ENCODE peak calls at places on chromosome 19, in nine cellular contexts. One of them, this sample, is unnamed.

GRCh38 chr19:16327911-16328823 is 3.5 kb downstream of the KLF2 start:
- ATAC-seq in left cardiac atrium: peak
- ATAC-seq in left ventricle myocardium superior: peak
- ATAC-seq in naive thymus-derived CD4-positive, alpha-beta T cell: no peak
- ATAC-seq in lower lobe of right lung: peak
- ATAC-seq in naive thymus-derived CD8-positive, alpha-beta T cell: no peak
- ATAC-seq in activated CD8-positive, alpha-beta memory T cell treated with anti-CD3 and anti-CD28 coated beads, Interleukin-2, amount 10 ng/mL, durations not matched to agents 7 days and 5 days: no peak
- ATAC-seq in stimulated activated effector memory CD8-positive, alpha-beta T cell treated with anti-CD3 and anti-CD28 coated beads, Interleukin-12 subunit alpha, Interleukin-12 subunit beta, amount 100 ng/mL, for 72 hours: peak
- ATAC-seq in K562: no peak
- ATAC-seq in this sample: peak

GRCh38 chr19:43525836-43526771 is 897 bp downstream of the ETHE1 start:
- ATAC-seq in activated CD8-positive, alpha-beta memory T cell treated with anti-CD3 and anti-CD28 coated beads, Interleukin-2, amount 10 ng/mL, durations not matched to agents 7 days and 5 days: peak
- ATAC-seq in naive thymus-derived CD4-positive, alpha-beta T cell: peak
- ATAC-seq in left ventricle myocardium superior: peak
- ATAC-seq in naive thymus-derived CD8-positive, alpha-beta T cell: peak
- ATAC-seq in left cardiac atrium: peak
- ATAC-seq in K562: peak
- ATAC-seq in lower lobe of right lung: peak
- ATAC-seq in stimulated activated effector memory CD8-positive, alpha-beta T cell treated with anti-CD3 and anti-CD28 coated beads, Interleukin-12 subunit alpha, Interleukin-12 subunit beta, amount 100 ng/mL, for 72 hours: peak
- ATAC-seq in this sample: peak

GRCh38 chr19:44163789-44164188 is 1.1 kb upstream of the ZNF226 start:
- ATAC-seq in naive thymus-derived CD8-positive, alpha-beta T cell: no peak
- ATAC-seq in lower lobe of right lung: no peak
- ATAC-seq in stimulated activated effector memory CD8-positive, alpha-beta T cell treated with anti-CD3 and anti-CD28 coated beads, Interleukin-12 subunit alpha, Interleukin-12 subunit beta, amount 100 ng/mL, for 72 hours: no peak
- ATAC-seq in K562: no peak
- ATAC-seq in left cardiac atrium: no peak
- ATAC-seq in naive thymus-derived CD4-positive, alpha-beta T cell: no peak
- ATAC-seq in activated CD8-positive, alpha-beta memory T cell treated with anti-CD3 and anti-CD28 coated beads, Interleukin-2, amount 10 ng/mL, durations not matched to agents 7 days and 5 days: no peak
- ATAC-seq in left ventricle myocardium superior: no peak
- ATAC-seq in this sample: no peak

GRCh38 chr19:33280351-33280921 is 21.9 kb downstream of the CEBPA start:
- ATAC-seq in naive thymus-derived CD4-positive, alpha-beta T cell: peak
- ATAC-seq in lower lobe of right lung: peak
- ATAC-seq in left cardiac atrium: no peak
- ATAC-seq in K562: no peak
- ATAC-seq in left ventricle myocardium superior: peak
- ATAC-seq in naive thymus-derived CD8-positive, alpha-beta T cell: no peak
- ATAC-seq in stimulated activated effector memory CD8-positive, alpha-beta T cell treated with anti-CD3 and anti-CD28 coated beads, Interleukin-12 subunit alpha, Interleukin-12 subunit beta, amount 100 ng/mL, for 72 hours: peak
- ATAC-seq in activated CD8-positive, alpha-beta memory T cell treated with anti-CD3 and anti-CD28 coated beads, Interleukin-2, amount 10 ng/mL, durations not matched to agents 7 days and 5 days: peak
- ATAC-seq in this sample: peak

GRCh38 chr19:57599377-57599760 is 316 bp upstream of the ZNF530 start:
- ATAC-seq in activated CD8-positive, alpha-beta memory T cell treated with anti-CD3 and anti-CD28 coated beads, Interleukin-2, amount 10 ng/mL, durations not matched to agents 7 days and 5 days: no peak
- ATAC-seq in stimulated activated effector memory CD8-positive, alpha-beta T cell treated with anti-CD3 and anti-CD28 coated beads, Interleukin-12 subunit alpha, Interleukin-12 subunit beta, amount 100 ng/mL, for 72 hours: peak
- ATAC-seq in lower lobe of right lung: no peak
- ATAC-seq in left ventricle myocardium superior: no peak
- ATAC-seq in naive thymus-derived CD4-positive, alpha-beta T cell: no peak
- ATAC-seq in K562: no peak
- ATAC-seq in left cardiac atrium: no peak
- ATAC-seq in naive thymus-derived CD8-positive, alpha-beta T cell: peak
- ATAC-seq in this sample: no peak

GRCh38 chr19:4597975-4598671 is 38.6 kb upstream of the SEMA6B start:
- ATAC-seq in stimulated activated effector memory CD8-positive, alpha-beta T cell treated with anti-CD3 and anti-CD28 coated beads, Interleukin-12 subunit alpha, Interleukin-12 subunit beta, amount 100 ng/mL, for 72 hours: peak
- ATAC-seq in K562: peak
- ATAC-seq in naive thymus-derived CD8-positive, alpha-beta T cell: peak
- ATAC-seq in naive thymus-derived CD4-positive, alpha-beta T cell: peak
- ATAC-seq in left cardiac atrium: peak
- ATAC-seq in left ventricle myocardium superior: peak
- ATAC-seq in activated CD8-positive, alpha-beta memory T cell treated with anti-CD3 and anti-CD28 coated beads, Interleukin-2, amount 10 ng/mL, durations not matched to agents 7 days and 5 days: peak
- ATAC-seq in lower lobe of right lung: peak
- ATAC-seq in this sample: peak

GRCh38 chr19:19145281-19145999 is 7.2 kb upstream of the TMEM161A start:
- ATAC-seq in stimulated activated effector memory CD8-positive, alpha-beta T cell treated with anti-CD3 and anti-CD28 coated beads, Interleukin-12 subunit alpha, Interleukin-12 subunit beta, amount 100 ng/mL, for 72 hours: no peak
- ATAC-seq in naive thymus-derived CD8-positive, alpha-beta T cell: no peak
- ATAC-seq in left ventricle myocardium superior: peak
- ATAC-seq in naive thymus-derived CD4-positive, alpha-beta T cell: no peak
- ATAC-seq in activated CD8-positive, alpha-beta memory T cell treated with anti-CD3 and anti-CD28 coated beads, Interleukin-2, amount 10 ng/mL, durations not matched to agents 7 days and 5 days: peak
- ATAC-seq in K562: peak
- ATAC-seq in left cardiac atrium: peak
- ATAC-seq in lower lobe of right lung: peak
- ATAC-seq in this sample: no peak

GRCh38 chr19:32876236-32876918 is 6.8 kb upstream of the SLC7A9 start:
- ATAC-seq in naive thymus-derived CD8-positive, alpha-beta T cell: no peak
- ATAC-seq in activated CD8-positive, alpha-beta memory T cell treated with anti-CD3 and anti-CD28 coated beads, Interleukin-2, amount 10 ng/mL, durations not matched to agents 7 days and 5 days: no peak
- ATAC-seq in naive thymus-derived CD4-positive, alpha-beta T cell: no peak
- ATAC-seq in K562: no peak
- ATAC-seq in stimulated activated effector memory CD8-positive, alpha-beta T cell treated with anti-CD3 and anti-CD28 coated beads, Interleukin-12 subunit alpha, Interleukin-12 subunit beta, amount 100 ng/mL, for 72 hours: no peak
- ATAC-seq in left cardiac atrium: no peak
- ATAC-seq in left ventricle myocardium superior: no peak
- ATAC-seq in lower lobe of right lung: no peak
- ATAC-seq in this sample: no peak

GRCh38 chr19:3357731-3358391 is 8.5 kb upstream of the NFIC start:
- ATAC-seq in naive thymus-derived CD8-positive, alpha-beta T cell: peak
- ATAC-seq in left cardiac atrium: no peak
- ATAC-seq in K562: no peak
- ATAC-seq in naive thymus-derived CD4-positive, alpha-beta T cell: no peak
- ATAC-seq in lower lobe of right lung: no peak
- ATAC-seq in stimulated activated effector memory CD8-positive, alpha-beta T cell treated with anti-CD3 and anti-CD28 coated beads, Interleukin-12 subunit alpha, Interleukin-12 subunit beta, amount 100 ng/mL, for 72 hours: peak
- ATAC-seq in activated CD8-positive, alpha-beta memory T cell treated with anti-CD3 and anti-CD28 coated beads, Interleukin-2, amount 10 ng/mL, durations not matched to agents 7 days and 5 days: no peak
- ATAC-seq in left ventricle myocardium superior: no peak
- ATAC-seq in this sample: peak

GRCh38 chr19:18503971-18504885 is 17.6 kb downstream of the ELL start:
- ATAC-seq in left cardiac atrium: no peak
- ATAC-seq in naive thymus-derived CD4-positive, alpha-beta T cell: no peak
- ATAC-seq in lower lobe of right lung: no peak
- ATAC-seq in left ventricle myocardium superior: peak
- ATAC-seq in K562: no peak
- ATAC-seq in naive thymus-derived CD8-positive, alpha-beta T cell: no peak
- ATAC-seq in activated CD8-positive, alpha-beta memory T cell treated with anti-CD3 and anti-CD28 coated beads, Interleukin-2, amount 10 ng/mL, durations not matched to agents 7 days and 5 days: no peak
- ATAC-seq in stimulated activated effector memory CD8-positive, alpha-beta T cell treated with anti-CD3 and anti-CD28 coated beads, Interleukin-12 subunit alpha, Interleukin-12 subunit beta, amount 100 ng/mL, for 72 hours: no peak
- ATAC-seq in this sample: peak

GRCh38 chr19:35518313-35518712 is 4.9 kb upstream of the DMKN start:
- ATAC-seq in activated CD8-positive, alpha-beta memory T cell treated with anti-CD3 and anti-CD28 coated beads, Interleukin-2, amount 10 ng/mL, durations not matched to agents 7 days and 5 days: no peak
- ATAC-seq in K562: no peak
- ATAC-seq in naive thymus-derived CD4-positive, alpha-beta T cell: no peak
- ATAC-seq in left cardiac atrium: no peak
- ATAC-seq in naive thymus-derived CD8-positive, alpha-beta T cell: no peak
- ATAC-seq in stimulated activated effector memory CD8-positive, alpha-beta T cell treated with anti-CD3 and anti-CD28 coated beads, Interleukin-12 subunit alpha, Interleukin-12 subunit beta, amount 100 ng/mL, for 72 hours: no peak
- ATAC-seq in lower lobe of right lung: peak
- ATAC-seq in left ventricle myocardium superior: peak
- ATAC-seq in this sample: no peak

GRCh38 chr19:28864577-28865042 is 348.3 kb downstream of the UQCRFS1 start:
- ATAC-seq in naive thymus-derived CD8-positive, alpha-beta T cell: no peak
- ATAC-seq in naive thymus-derived CD4-positive, alpha-beta T cell: no peak
- ATAC-seq in stimulated activated effector memory CD8-positive, alpha-beta T cell treated with anti-CD3 and anti-CD28 coated beads, Interleukin-12 subunit alpha, Interleukin-12 subunit beta, amount 100 ng/mL, for 72 hours: no peak
- ATAC-seq in K562: no peak
- ATAC-seq in activated CD8-positive, alpha-beta memory T cell treated with anti-CD3 and anti-CD28 coated beads, Interleukin-2, amount 10 ng/mL, durations not matched to agents 7 days and 5 days: no peak
- ATAC-seq in left ventricle myocardium superior: peak
- ATAC-seq in left cardiac atrium: peak
- ATAC-seq in lower lobe of right lung: no peak
- ATAC-seq in this sample: no peak

GRCh38 chr19:34475026-34475974 is 6.3 kb upstream of the WTIP start:
- ATAC-seq in K562: no peak
- ATAC-seq in left cardiac atrium: peak
- ATAC-seq in activated CD8-positive, alpha-beta memory T cell treated with anti-CD3 and anti-CD28 coated beads, Interleukin-2, amount 10 ng/mL, durations not matched to agents 7 days and 5 days: peak
- ATAC-seq in naive thymus-derived CD4-positive, alpha-beta T cell: peak
- ATAC-seq in left ventricle myocardium superior: no peak
- ATAC-seq in naive thymus-derived CD8-positive, alpha-beta T cell: no peak
- ATAC-seq in lower lobe of right lung: peak
- ATAC-seq in stimulated activated effector memory CD8-positive, alpha-beta T cell treated with anti-CD3 and anti-CD28 coated beads, Interleukin-12 subunit alpha, Interleukin-12 subunit beta, amount 100 ng/mL, for 72 hours: peak
- ATAC-seq in this sample: peak

GRCh38 chr19:48896191-48896720 is 2.3 kb downstream of the TULP2 start:
- ATAC-seq in left ventricle myocardium superior: peak
- ATAC-seq in stimulated activated effector memory CD8-positive, alpha-beta T cell treated with anti-CD3 and anti-CD28 coated beads, Interleukin-12 subunit alpha, Interleukin-12 subunit beta, amount 100 ng/mL, for 72 hours: peak
- ATAC-seq in naive thymus-derived CD8-positive, alpha-beta T cell: peak
- ATAC-seq in activated CD8-positive, alpha-beta memory T cell treated with anti-CD3 and anti-CD28 coated beads, Interleukin-2, amount 10 ng/mL, durations not matched to agents 7 days and 5 days: peak
- ATAC-seq in K562: peak
- ATAC-seq in left cardiac atrium: peak
- ATAC-seq in lower lobe of right lung: peak
- ATAC-seq in naive thymus-derived CD4-positive, alpha-beta T cell: peak
- ATAC-seq in this sample: no peak

GRCh38 chr19:47637550-47637949 is 28.6 kb downstream of the BICRA start:
- ATAC-seq in naive thymus-derived CD8-positive, alpha-beta T cell: no peak
- ATAC-seq in activated CD8-positive, alpha-beta memory T cell treated with anti-CD3 and anti-CD28 coated beads, Interleukin-2, amount 10 ng/mL, durations not matched to agents 7 days and 5 days: no peak
- ATAC-seq in left cardiac atrium: no peak
- ATAC-seq in K562: no peak
- ATAC-seq in stimulated activated effector memory CD8-positive, alpha-beta T cell treated with anti-CD3 and anti-CD28 coated beads, Interleukin-12 subunit alpha, Interleukin-12 subunit beta, amount 100 ng/mL, for 72 hours: no peak
- ATAC-seq in lower lobe of right lung: peak
- ATAC-seq in naive thymus-derived CD4-positive, alpha-beta T cell: no peak
- ATAC-seq in left ventricle myocardium superior: no peak
- ATAC-seq in this sample: no peak

GRCh38 chr19:46616631-46617322 is 8.1 kb downstream of the PTGIR start:
- ATAC-seq in lower lobe of right lung: peak
- ATAC-seq in left ventricle myocardium superior: peak
- ATAC-seq in naive thymus-derived CD8-positive, alpha-beta T cell: no peak
- ATAC-seq in activated CD8-positive, alpha-beta memory T cell treated with anti-CD3 and anti-CD28 coated beads, Interleukin-2, amount 10 ng/mL, durations not matched to agents 7 days and 5 days: no peak
- ATAC-seq in stimulated activated effector memory CD8-positive, alpha-beta T cell treated with anti-CD3 and anti-CD28 coated beads, Interleukin-12 subunit alpha, Interleukin-12 subunit beta, amount 100 ng/mL, for 72 hours: peak
- ATAC-seq in left cardiac atrium: peak
- ATAC-seq in K562: peak
- ATAC-seq in naive thymus-derived CD4-positive, alpha-beta T cell: no peak
- ATAC-seq in this sample: peak

GRCh38 chr19:53874384-53874995 is 6.8 kb downstream of the MYADM start:
- ATAC-seq in stimulated activated effector memory CD8-positive, alpha-beta T cell treated with anti-CD3 and anti-CD28 coated beads, Interleukin-12 subunit alpha, Interleukin-12 subunit beta, amount 100 ng/mL, for 72 hours: no peak
- ATAC-seq in K562: no peak
- ATAC-seq in left cardiac atrium: no peak
- ATAC-seq in lower lobe of right lung: no peak
- ATAC-seq in naive thymus-derived CD4-positive, alpha-beta T cell: no peak
- ATAC-seq in activated CD8-positive, alpha-beta memory T cell treated with anti-CD3 and anti-CD28 coated beads, Interleukin-2, amount 10 ng/mL, durations not matched to agents 7 days and 5 days: no peak
- ATAC-seq in naive thymus-derived CD8-positive, alpha-beta T cell: peak
- ATAC-seq in left ventricle myocardium superior: no peak
- ATAC-seq in this sample: no peak

GRCh38 chr19:35328851-35329285 is at the start of gene CD22:
- ATAC-seq in left cardiac atrium: no peak
- ATAC-seq in activated CD8-positive, alpha-beta memory T cell treated with anti-CD3 and anti-CD28 coated beads, Interleukin-2, amount 10 ng/mL, durations not matched to agents 7 days and 5 days: no peak
- ATAC-seq in naive thymus-derived CD4-positive, alpha-beta T cell: peak
- ATAC-seq in lower lobe of right lung: no peak
- ATAC-seq in naive thymus-derived CD8-positive, alpha-beta T cell: no peak
- ATAC-seq in stimulated activated effector memory CD8-positive, alpha-beta T cell treated with anti-CD3 and anti-CD28 coated beads, Interleukin-12 subunit alpha, Interleukin-12 subunit beta, amount 100 ng/mL, for 72 hours: peak
- ATAC-seq in left ventricle myocardium superior: no peak
- ATAC-seq in K562: no peak
- ATAC-seq in this sample: no peak

GRCh38 chr19:45200614-45201013 is 22.0 kb downstream of the BLOC1S3 start:
- ATAC-seq in naive thymus-derived CD4-positive, alpha-beta T cell: no peak
- ATAC-seq in K562: peak
- ATAC-seq in lower lobe of right lung: no peak
- ATAC-seq in left ventricle myocardium superior: peak
- ATAC-seq in naive thymus-derived CD8-positive, alpha-beta T cell: no peak
- ATAC-seq in stimulated activated effector memory CD8-positive, alpha-beta T cell treated with anti-CD3 and anti-CD28 coated beads, Interleukin-12 subunit alpha, Interleukin-12 subunit beta, amount 100 ng/mL, for 72 hours: no peak
- ATAC-seq in activated CD8-positive, alpha-beta memory T cell treated with anti-CD3 and anti-CD28 coated beads, Interleukin-2, amount 10 ng/mL, durations not matched to agents 7 days and 5 days: no peak
- ATAC-seq in left cardiac atrium: peak
- ATAC-seq in this sample: no peak

GRCh38 chr19:51439021-51439465 is 19.2 kb downstream of the SIGLEC8 start:
- ATAC-seq in naive thymus-derived CD8-positive, alpha-beta T cell: no peak
- ATAC-seq in lower lobe of right lung: peak
- ATAC-seq in left cardiac atrium: no peak
- ATAC-seq in left ventricle myocardium superior: no peak
- ATAC-seq in activated CD8-positive, alpha-beta memory T cell treated with anti-CD3 and anti-CD28 coated beads, Interleukin-2, amount 10 ng/mL, durations not matched to agents 7 days and 5 days: no peak
- ATAC-seq in K562: peak
- ATAC-seq in naive thymus-derived CD4-positive, alpha-beta T cell: no peak
- ATAC-seq in stimulated activated effector memory CD8-positive, alpha-beta T cell treated with anti-CD3 and anti-CD28 coated beads, Interleukin-12 subunit alpha, Interleukin-12 subunit beta, amount 100 ng/mL, for 72 hours: no peak
- ATAC-seq in this sample: no peak

GRCh38 chr19:28960986-28961705 is 251.8 kb downstream of the UQCRFS1 start:
- ATAC-seq in lower lobe of right lung: no peak
- ATAC-seq in stimulated activated effector memory CD8-positive, alpha-beta T cell treated with anti-CD3 and anti-CD28 coated beads, Interleukin-12 subunit alpha, Interleukin-12 subunit beta, amount 100 ng/mL, for 72 hours: no peak
- ATAC-seq in left cardiac atrium: no peak
- ATAC-seq in activated CD8-positive, alpha-beta memory T cell treated with anti-CD3 and anti-CD28 coated beads, Interleukin-2, amount 10 ng/mL, durations not matched to agents 7 days and 5 days: no peak
- ATAC-seq in left ventricle myocardium superior: no peak
- ATAC-seq in naive thymus-derived CD8-positive, alpha-beta T cell: no peak
- ATAC-seq in K562: no peak
- ATAC-seq in naive thymus-derived CD4-positive, alpha-beta T cell: no peak
- ATAC-seq in this sample: no peak

GRCh38 chr19:14383898-14384669 is 2.8 kb downstream of the ADGRE5 start:
- ATAC-seq in lower lobe of right lung: peak
- ATAC-seq in left ventricle myocardium superior: peak
- ATAC-seq in naive thymus-derived CD4-positive, alpha-beta T cell: peak
- ATAC-seq in K562: peak
- ATAC-seq in activated CD8-positive, alpha-beta memory T cell treated with anti-CD3 and anti-CD28 coated beads, Interleukin-2, amount 10 ng/mL, durations not matched to agents 7 days and 5 days: peak
- ATAC-seq in naive thymus-derived CD8-positive, alpha-beta T cell: no peak
- ATAC-seq in stimulated activated effector memory CD8-positive, alpha-beta T cell treated with anti-CD3 and anti-CD28 coated beads, Interleukin-12 subunit alpha, Interleukin-12 subunit beta, amount 100 ng/mL, for 72 hours: peak
- ATAC-seq in left cardiac atrium: no peak
- ATAC-seq in this sample: peak

GRCh38 chr19:47754206-47755064 is 9.1 kb downstream of the NOP53 start:
- ATAC-seq in stimulated activated effector memory CD8-positive, alpha-beta T cell treated with anti-CD3 and anti-CD28 coated beads, Interleukin-12 subunit alpha, Interleukin-12 subunit beta, amount 100 ng/mL, for 72 hours: no peak
- ATAC-seq in lower lobe of right lung: no peak
- ATAC-seq in K562: no peak
- ATAC-seq in naive thymus-derived CD8-positive, alpha-beta T cell: no peak
- ATAC-seq in naive thymus-derived CD4-positive, alpha-beta T cell: no peak
- ATAC-seq in activated CD8-positive, alpha-beta memory T cell treated with anti-CD3 and anti-CD28 coated beads, Interleukin-2, amount 10 ng/mL, durations not matched to agents 7 days and 5 days: no peak
- ATAC-seq in left ventricle myocardium superior: no peak
- ATAC-seq in left cardiac atrium: no peak
- ATAC-seq in this sample: no peak

GRCh38 chr19:6671960-6672359 is 2.0 kb upstream of the TNFSF14 start:
- ATAC-seq in activated CD8-positive, alpha-beta memory T cell treated with anti-CD3 and anti-CD28 coated beads, Interleukin-2, amount 10 ng/mL, durations not matched to agents 7 days and 5 days: no peak
- ATAC-seq in naive thymus-derived CD8-positive, alpha-beta T cell: no peak
- ATAC-seq in naive thymus-derived CD4-positive, alpha-beta T cell: no peak
- ATAC-seq in stimulated activated effector memory CD8-positive, alpha-beta T cell treated with anti-CD3 and anti-CD28 coated beads, Interleukin-12 subunit alpha, Interleukin-12 subunit beta, amount 100 ng/mL, for 72 hours: no peak
- ATAC-seq in lower lobe of right lung: no peak
- ATAC-seq in left ventricle myocardium superior: no peak
- ATAC-seq in K562: no peak
- ATAC-seq in left cardiac atrium: no peak
- ATAC-seq in this sample: no peak

GRCh38 chr19:43489310-43489709 is 15.2 kb downstream of the PHLDB3 start:
- ATAC-seq in left ventricle myocardium superior: no peak
- ATAC-seq in left cardiac atrium: no peak
- ATAC-seq in K562: peak
- ATAC-seq in activated CD8-positive, alpha-beta memory T cell treated with anti-CD3 and anti-CD28 coated beads, Interleukin-2, amount 10 ng/mL, durations not matched to agents 7 days and 5 days: no peak
- ATAC-seq in naive thymus-derived CD4-positive, alpha-beta T cell: no peak
- ATAC-seq in stimulated activated effector memory CD8-positive, alpha-beta T cell treated with anti-CD3 and anti-CD28 coated beads, Interleukin-12 subunit alpha, Interleukin-12 subunit beta, amount 100 ng/mL, for 72 hours: no peak
- ATAC-seq in naive thymus-derived CD8-positive, alpha-beta T cell: peak
- ATAC-seq in lower lobe of right lung: no peak
- ATAC-seq in this sample: no peak

GRCh38 chr19:30754162-30754561 is 382.0 kb downstream of the ZNF536 start:
- ATAC-seq in naive thymus-derived CD4-positive, alpha-beta T cell: no peak
- ATAC-seq in naive thymus-derived CD8-positive, alpha-beta T cell: no peak
- ATAC-seq in left ventricle myocardium superior: peak
- ATAC-seq in lower lobe of right lung: no peak
- ATAC-seq in activated CD8-positive, alpha-beta memory T cell treated with anti-CD3 and anti-CD28 coated beads, Interleukin-2, amount 10 ng/mL, durations not matched to agents 7 days and 5 days: no peak
- ATAC-seq in K562: no peak
- ATAC-seq in left cardiac atrium: no peak
- ATAC-seq in stimulated activated effector memory CD8-positive, alpha-beta T cell treated with anti-CD3 and anti-CD28 coated beads, Interleukin-12 subunit alpha, Interleukin-12 subunit beta, amount 100 ng/mL, for 72 hours: no peak
- ATAC-seq in this sample: no peak

GRCh38 chr19:32718286-32718685 is 1.3 kb upstream of the TDRD12 start:
- ATAC-seq in activated CD8-positive, alpha-beta memory T cell treated with anti-CD3 and anti-CD28 coated beads, Interleukin-2, amount 10 ng/mL, durations not matched to agents 7 days and 5 days: no peak
- ATAC-seq in K562: no peak
- ATAC-seq in left ventricle myocardium superior: no peak
- ATAC-seq in naive thymus-derived CD4-positive, alpha-beta T cell: no peak
- ATAC-seq in stimulated activated effector memory CD8-positive, alpha-beta T cell treated with anti-CD3 and anti-CD28 coated beads, Interleukin-12 subunit alpha, Interleukin-12 subunit beta, amount 100 ng/mL, for 72 hours: no peak
- ATAC-seq in naive thymus-derived CD8-positive, alpha-beta T cell: no peak
- ATAC-seq in left cardiac atrium: no peak
- ATAC-seq in lower lobe of right lung: no peak
- ATAC-seq in this sample: no peak

GRCh38 chr19:48493718-48494515 is 17.7 kb downstream of the LMTK3 start:
- ATAC-seq in K562: peak
- ATAC-seq in lower lobe of right lung: peak
- ATAC-seq in naive thymus-derived CD4-positive, alpha-beta T cell: no peak
- ATAC-seq in stimulated activated effector memory CD8-positive, alpha-beta T cell treated with anti-CD3 and anti-CD28 coated beads, Interleukin-12 subunit alpha, Interleukin-12 subunit beta, amount 100 ng/mL, for 72 hours: peak
- ATAC-seq in activated CD8-positive, alpha-beta memory T cell treated with anti-CD3 and anti-CD28 coated beads, Interleukin-2, amount 10 ng/mL, durations not matched to agents 7 days and 5 days: peak
- ATAC-seq in left cardiac atrium: peak
- ATAC-seq in left ventricle myocardium superior: peak
- ATAC-seq in naive thymus-derived CD8-positive, alpha-beta T cell: peak
- ATAC-seq in this sample: peak

GRCh38 chr19:40204381-40204780 is 13.2 kb downstream of the MAP3K10 start:
- ATAC-seq in left ventricle myocardium superior: no peak
- ATAC-seq in K562: no peak
- ATAC-seq in left cardiac atrium: no peak
- ATAC-seq in naive thymus-derived CD8-positive, alpha-beta T cell: no peak
- ATAC-seq in lower lobe of right lung: no peak
- ATAC-seq in naive thymus-derived CD4-positive, alpha-beta T cell: no peak
- ATAC-seq in stimulated activated effector memory CD8-positive, alpha-beta T cell treated with anti-CD3 and anti-CD28 coated beads, Interleukin-12 subunit alpha, Interleukin-12 subunit beta, amount 100 ng/mL, for 72 hours: no peak
- ATAC-seq in activated CD8-positive, alpha-beta memory T cell treated with anti-CD3 and anti-CD28 coated beads, Interleukin-2, amount 10 ng/mL, durations not matched to agents 7 days and 5 days: no peak
- ATAC-seq in this sample: no peak

GRCh38 chr19:55553217-55554182 is 8.2 kb upstream of the SBK3 start:
- ATAC-seq in K562: no peak
- ATAC-seq in lower lobe of right lung: no peak
- ATAC-seq in activated CD8-positive, alpha-beta memory T cell treated with anti-CD3 and anti-CD28 coated beads, Interleukin-2, amount 10 ng/mL, durations not matched to agents 7 days and 5 days: no peak
- ATAC-seq in left ventricle myocardium superior: no peak
- ATAC-seq in naive thymus-derived CD4-positive, alpha-beta T cell: no peak
- ATAC-seq in left cardiac atrium: no peak
- ATAC-seq in naive thymus-derived CD8-positive, alpha-beta T cell: no peak
- ATAC-seq in stimulated activated effector memory CD8-positive, alpha-beta T cell treated with anti-CD3 and anti-CD28 coated beads, Interleukin-12 subunit alpha, Interleukin-12 subunit beta, amount 100 ng/mL, for 72 hours: no peak
- ATAC-seq in this sample: no peak

GRCh38 chr19:32599736-32600157 is 18.8 kb downstream of the PDCD5 start:
- ATAC-seq in left cardiac atrium: no peak
- ATAC-seq in left ventricle myocardium superior: peak
- ATAC-seq in naive thymus-derived CD8-positive, alpha-beta T cell: peak
- ATAC-seq in naive thymus-derived CD4-positive, alpha-beta T cell: peak
- ATAC-seq in stimulated activated effector memory CD8-positive, alpha-beta T cell treated with anti-CD3 and anti-CD28 coated beads, Interleukin-12 subunit alpha, Interleukin-12 subunit beta, amount 100 ng/mL, for 72 hours: peak
- ATAC-seq in activated CD8-positive, alpha-beta memory T cell treated with anti-CD3 and anti-CD28 coated beads, Interleukin-2, amount 10 ng/mL, durations not matched to agents 7 days and 5 days: peak
- ATAC-seq in lower lobe of right lung: peak
- ATAC-seq in K562: peak
- ATAC-seq in this sample: peak